ENCODE peak calls at places on chromosomes 12 and 14, in ten cellular contexts. U is stimulated activated CD4-positive, alpha-beta T cell treated with anti-CD3 and anti-CD28 coated beads, TNF-alpha, amount 100 ng/mL, for 48 hours; V is NCI-H526; T is activated T-cell treated with anti-CD3 and anti-CD28 coated beads for 1 hour; W is nucleus accumbens; D is midbrain; Q is foreskin fibroblast; M is suprapubic skin; P is HTR-8/SVneo; Y is NCI-H1092. C is an unnamed sample.

GRCh38 chr12:20248646-20249045 is 119.7 kb upstream of the PDE3A start:
- DNase-seq in M (no peak), W (no peak), T (no peak), U (no peak), D (no peak), V (no peak), P (no peak), Y (no peak), Q (no peak), C (no peak)

GRCh38 chr14:21367582-21368144 is 16.2 kb downstream of the SUPT16H start:
- DNase-seq in P (no peak), Q (no peak), T (no peak), M (no peak), D (no peak), Y (no peak), U (no peak), V (no peak), W (no peak), C (no peak)

GRCh38 chr12:64528616-64529015 is 76.7 kb downstream of the TBK1 start:
- DNase-seq in U (no peak), D (no peak), T (no peak), M (no peak), P (no peak), V (no peak), Y (no peak), W (no peak), Q (no peak), C (no peak)

GRCh38 chr12:153080-153746 is 60.7 kb downstream of the SLC6A12 start:
- DNase-seq in Y (peak; percentile 62), U (peak; percentile 47), T (peak; percentile 12), W (peak; percentile 18), V (peak; percentile 92), D (peak; percentile 11), M (no peak), P (peak; percentile 83), Q (peak; percentile 20), C (peak; percentile 87)

GRCh38 chr12:8911606-8912268 is 2.6 kb upstream of the PHC1 start:
- DNase-seq in V (no peak), P (no peak), Y (no peak), Q (no peak), T (no peak), U (no peak), M (no peak), D (no peak), W (no peak), C (no peak)

GRCh38 chr12:119178544-119179334 is at the start of gene HSPB8:
- DNase-seq in W (peak; percentile 44), M (peak; percentile 89), T (no peak), Y (no peak), Q (peak; percentile 35), U (no peak), P (peak; percentile 75), V (peak; percentile 59), D (peak; percentile 77), C (no peak)

GRCh38 chr12:104485651-104486341 is 29.0 kb downstream of the CHST11 start:
- DNase-seq in W (no peak), Q (no peak), V (no peak), Y (no peak), P (no peak), T (peak; percentile 24), U (peak; percentile 45), D (no peak), M (no peak), C (no peak)

GRCh38 chr12:42804928-42805327 is 215.4 kb upstream of the PRICKLE1 start:
- DNase-seq in Y (no peak), M (no peak), T (no peak), V (no peak), U (no peak), D (no peak), W (no peak), Q (no peak), P (no peak), C (no peak)

GRCh38 chr12:94721173-94721572 is 70.8 kb upstream of the TMCC3 start:
- DNase-seq in Q (no peak), W (no peak), P (no peak), D (no peak), T (no peak), V (no peak), M (no peak), U (no peak), Y (no peak), C (no peak)

GRCh38 chr14:49879683-49880204 is 13.1 kb upstream of the ARF6 start:
- DNase-seq in M (no peak), P (peak; percentile 51), Q (no peak), W (no peak), D (no peak), Y (peak; percentile 37), U (peak; percentile 60), V (peak; percentile 57), T (no peak), C (peak; percentile 21)

GRCh38 chr12:21547437-21547836 is 21.3 kb downstream of the SPX start:
- DNase-seq in T (no peak), U (peak; percentile 42), W (no peak), Y (no peak), D (no peak), V (no peak), M (no peak), P (no peak), Q (no peak), C (no peak)

GRCh38 chr12:99281277-99281676 is 366.3 kb upstream of the GARIN6 start:
- DNase-seq in U (no peak), Q (no peak), W (no peak), V (no peak), D (no peak), M (no peak), P (no peak), T (no peak), Y (no peak), C (no peak)

GRCh38 chr14:92578511-92578910 is 64.9 kb downstream of the RIN3 start:
- DNase-seq in T (no peak), Q (peak; percentile 33), U (no peak), Y (no peak), M (no peak), P (no peak), W (no peak), V (no peak), D (no peak), C (no peak)

GRCh38 chr12:131028587-131029338 is 75.1 kb downstream of the ADGRD1 start:
- DNase-seq in V (peak; percentile 89), M (no peak), Q (no peak), U (no peak), Y (no peak), T (no peak), D (no peak), W (no peak), P (no peak), C (no peak)

GRCh38 chr12:1197264-1198018 is 206.4 kb downstream of the ERC1 start:
- DNase-seq in Q (no peak), U (no peak), V (no peak), D (no peak), Y (no peak), P (no peak), W (no peak), M (no peak), T (no peak), C (no peak)

GRCh38 chr14:57865066-57865449 is 834 bp downstream of the SLC35F4 start:
- DNase-seq in Y (peak; percentile 49), T (no peak), P (no peak), D (no peak), Q (no peak), U (no peak), V (peak; percentile 89), M (no peak), W (no peak), C (no peak)

GRCh38 chr12:79706676-79707075 is 15.9 kb upstream of the PAWR start:
- DNase-seq in M (no peak), W (no peak), Q (no peak), T (no peak), P (no peak), V (no peak), Y (no peak), D (no peak), U (no peak), C (no peak)

GRCh38 chr12:27824126-27824842 is 44.2 kb upstream of the MANSC4 start:
- DNase-seq in P (no peak), W (no peak), U (no peak), M (no peak), D (no peak), T (no peak), Y (no peak), V (peak; percentile 97), Q (no peak), C (no peak)

GRCh38 chr12:61521258-61521657 is 738.9 kb upstream of the USP15 start:
- DNase-seq in Y (no peak), W (no peak), T (no peak), P (no peak), V (no peak), D (no peak), M (no peak), U (no peak), Q (no peak), C (no peak)

GRCh38 chr12:13345722-13346121 is 149.2 kb downstream of the EMP1 start:
- DNase-seq in D (no peak), P (no peak), M (no peak), T (no peak), W (no peak), V (no peak), Q (no peak), Y (no peak), U (no peak), C (no peak)

C was measured in NCI-H1930.